ENCODE peak calls at places on chromosomes 13 and 19, in ten cellular contexts. Q is stimulated activated CD4-positive, alpha-beta T cell treated with anti-CD3 and anti-CD28 coated beads, Interleukin-2, amount 100 ng/mL, for 48 hours; D is stimulated activated CD8-positive, alpha-beta memory T cell treated with anti-CD3 and anti-CD28 coated beads, Interleukin-7, amount 100 ng/mL, for 1 hour; S is nephron progenitor cell; U is NCI-H345; V is T-helper 17 cell; R is GM12865; W is iPS-NIHi11; N is ecto neural progenitor cell; P is PC-3. E is an unnamed sample.

GRCh38 chr19:7729831-7730285 is 2.1 kb downstream of the CLEC4G start:
- DNase-seq in Q (no peak), D (no peak), S (peak), U (no peak), V (no peak), R (no peak), W (peak), N (no peak), P (no peak), E (no peak)

GRCh38 chr19:31451686-31452325 is 102.6 kb upstream of the TSHZ3 start:
- DNase-seq in Q (no peak), D (no peak), S (no peak), U (no peak), V (no peak), R (no peak), W (no peak), N (no peak), P (peak), E (peak)

GRCh38 chr19:35107541-35107939 is 8.1 kb upstream of the FXYD3 start:
- DNase-seq in Q (no peak), D (no peak), S (no peak), U (no peak), V (no peak), R (no peak), W (no peak), N (no peak), P (peak), E (peak)

GRCh38 chr13:77565635-77566034 is 30.1 kb downstream of the SCEL start:
- DNase-seq in Q (no peak), D (no peak), S (no peak), U (peak), V (no peak), R (peak), W (peak), N (no peak), P (peak), E (peak)

GRCh38 chr19:46426506-46427162 is 2.1 kb downstream of the PNMA8C start:
- DNase-seq in Q (peak), D (no peak), S (peak), U (peak), V (no peak), R (peak), W (peak), N (peak), P (no peak), E (peak)

GRCh38 chr13:51665456-51665855 is 81.2 kb downstream of the WDFY2 start:
- DNase-seq in Q (no peak), D (no peak), S (no peak), U (no peak), V (no peak), R (no peak), W (no peak), N (no peak), P (no peak), E (no peak)

GRCh38 chr19:3163230-3163886 is 15.2 kb upstream of the S1PR4 start:
- DNase-seq in Q (peak), D (peak), S (peak), U (peak), V (peak), R (peak), W (peak), N (peak), P (peak), E (peak)

GRCh38 chr13:47949799-47950198 is 51.3 kb downstream of the SUCLA2 start:
- DNase-seq in Q (no peak), D (no peak), S (no peak), U (no peak), V (no peak), R (no peak), W (no peak), N (no peak), P (no peak), E (no peak)

GRCh38 chr19:47996230-47996727 is 1.8 kb downstream of the ELSPBP1 start:
- DNase-seq in Q (no peak), D (no peak), S (no peak), U (no peak), V (no peak), R (no peak), W (no peak), N (no peak), P (no peak), E (no peak)

GRCh38 chr13:26342898-26343297 is 89.0 kb downstream of the CDK8 start:
- DNase-seq in Q (no peak), D (no peak), S (no peak), U (no peak), V (no peak), R (no peak), W (no peak), N (no peak), P (no peak), E (no peak)

GRCh38 chr19:32318884-32319520 is 26.4 kb upstream of the ZNF507 start:
- DNase-seq in Q (no peak), D (no peak), S (peak), U (no peak), V (no peak), R (no peak), W (peak), N (peak), P (peak), E (peak)